ENCODE peak calls at places on chromosomes 12 and 14, in seven cellular contexts. E, T, J, I, X, B and F are unnamed samples.
A peak's percentile ranks its signal among the peaks of the same experiment; 100 is the strongest.

GRCh38 chr12:452667-453210 is 7.0 kb upstream of the B4GALNT3 start:
- DNase-seq in E (no peak), T (no peak), J (no peak), I (no peak), X (no peak), B (no peak), F (peak; percentile 50)

GRCh38 chr12:18446245-18446644 is 184.9 kb downstream of the PIK3C2G start:
- DNase-seq in E (no peak), T (no peak), J (no peak), I (no peak), X (no peak), B (no peak), F (peak; percentile 68)

GRCh38 chr12:105485926-105486325 is 155.4 kb downstream of the C12orf75 start:
- DNase-seq in E (no peak), T (no peak), J (no peak), I (no peak), X (peak; percentile 21), B (no peak), F (no peak)

GRCh38 chr12:108773798-108774788 is 42.8 kb upstream of the CORO1C start:
- DNase-seq in E (peak; percentile 73), T (peak; percentile 28), J (peak; percentile 39), I (peak; percentile 94), X (peak; percentile 94), B (peak; percentile 11), F (peak; percentile 81)

GRCh38 chr14:77390188-77390587 is 13.0 kb downstream of the SAMD15 start:
- DNase-seq in E (no peak), T (no peak), J (no peak), I (no peak), X (no peak), B (no peak), F (no peak)

GRCh38 chr12:78208106-78208505 is 377.4 kb downstream of the NAV3 start:
- DNase-seq in E (peak; percentile 60), T (no peak), J (no peak), I (no peak), X (no peak), B (no peak), F (no peak)

GRCh38 chr14:90616881-90617280 is 199.3 kb downstream of the TTC7B start:
- DNase-seq in E (no peak), T (no peak), J (no peak), I (no peak), X (peak; percentile 18), B (no peak), F (no peak)

GRCh38 chr14:24965934-24966593 is 83.9 kb downstream of the STXBP6 start:
- DNase-seq in E (peak; percentile 13), T (peak; percentile 62), J (no peak), I (peak; percentile 41), X (peak; percentile 81), B (peak; percentile 18), F (no peak)

GRCh38 chr12:68750506-68750905 is 4.5 kb downstream of the SLC35E3 start:
- DNase-seq in E (no peak), T (no peak), J (peak; percentile 23), I (peak; percentile 78), X (no peak), B (no peak), F (no peak)

GRCh38 chr12:22312336-22312735 is 22.2 kb downstream of the ST8SIA1 start:
- DNase-seq in E (peak; percentile 74), T (peak; percentile 72), J (peak; percentile 18), I (peak; percentile 87), X (peak; percentile 95), B (no peak), F (no peak)

GRCh38 chr12:55933158-55933798 is 2.3 kb downstream of the DGKA start:
- DNase-seq in E (peak; percentile 85), T (no peak), J (no peak), I (no peak), X (peak; percentile 29), B (no peak), F (no peak)

GRCh38 chr14:49919825-49920224 is 26.9 kb downstream of the ARF6 start:
- DNase-seq in E (no peak), T (no peak), J (no peak), I (no peak), X (no peak), B (no peak), F (no peak)

GRCh38 chr14:99188721-99189120 is 83.3 kb downstream of the BCL11B start:
- DNase-seq in E (no peak), T (no peak), J (no peak), I (no peak), X (no peak), B (no peak), F (no peak)

GRCh38 chr14:92473261-92473946 is 40.2 kb upstream of the RIN3 start:
- DNase-seq in E (no peak), T (peak; percentile 31), J (no peak), I (no peak), X (peak; percentile 38), B (no peak), F (no peak)

GRCh38 chr12:128995619-128996018 is 142.3 kb downstream of the GLT1D1 start:
- DNase-seq in E (no peak), T (no peak), J (no peak), I (no peak), X (no peak), B (no peak), F (no peak)

GRCh38 chr14:80172380-80173055 is 38.8 kb downstream of the DIO2 start:
- DNase-seq in E (peak; percentile 73), T (no peak), J (no peak), I (no peak), X (no peak), B (no peak), F (no peak)

GRCh38 chr12:89243786-89244185 is 108.5 kb downstream of the DUSP6 start:
- DNase-seq in E (no peak), T (no peak), J (no peak), I (no peak), X (no peak), B (no peak), F (no peak)

GRCh38 chr12:77299910-77300772 is 234.8 kb upstream of the E2F7 start:
- DNase-seq in E (peak; percentile 59), T (no peak), J (no peak), I (peak; percentile 40), X (peak; percentile 54), B (peak; percentile 56), F (no peak)

GRCh38 chr14:68473794-68474193 is 319.1 kb downstream of the ZFP36L1 start:
- DNase-seq in E (no peak), T (no peak), J (no peak), I (no peak), X (peak; percentile 39), B (no peak), F (no peak)

GRCh38 chr14:104887623-104888488 is 22.8 kb downstream of the CEP170B start:
- DNase-seq in E (no peak), T (no peak), J (no peak), I (no peak), X (no peak), B (no peak), F (no peak)

GRCh38 chr12:15280930-15281329 is 41.4 kb upstream of the PTPRO start:
- DNase-seq in E (no peak), T (no peak), J (no peak), I (no peak), X (no peak), B (no peak), F (no peak)

GRCh38 chr12:50196537-50196936 is 29.4 kb upstream of the CERS5 start:
- DNase-seq in E (peak; percentile 56), T (no peak), J (no peak), I (no peak), X (no peak), B (no peak), F (no peak)

GRCh38 chr14:89486961-89487360 is 69.9 kb upstream of the FOXN3 start:
- DNase-seq in E (no peak), T (no peak), J (no peak), I (no peak), X (no peak), B (no peak), F (no peak)